ENCODE peak calls at places on chromosomes 11 and 22, in four cellular contexts. B is sigmoid colon, D is substantia nigra, X is HTR-8/SVneo. N is an unnamed sample.

GRCh38 chr22:44193537-44193896 is 12.8 kb downstream of the PARVG start:
- DNase-seq in B (no peak), D (no peak), X (no peak), N (peak)

GRCh38 chr11:87036756-87037449 is 831 bp upstream of the TMEM135 start:
- DNase-seq in B (no peak), D (peak), X (no peak), N (no peak)

GRCh38 chr22:37544955-37545702 is 15.2 kb upstream of the CDC42EP1 start:
- DNase-seq in B (peak), D (peak), X (no peak), N (peak)

GRCh38 chr11:1882265-1883238 is 9.1 kb downstream of the PRR33 start:
- DNase-seq in B (peak), D (peak), X (peak), N (peak)

GRCh38 chr11:115965754-115966504 is 461.7 kb upstream of the CADM1 start:
- DNase-seq in B (no peak), D (no peak), X (no peak), N (no peak)

GRCh38 chr22:41021655-41022454 is 70.5 kb upstream of the EP300 start:
- DNase-seq in B (peak), D (peak), X (peak), N (peak)

GRCh38 chr11:48087422-48087821 is 107.1 kb downstream of the PTPRJ start:
- DNase-seq in B (no peak), D (no peak), X (no peak), N (no peak)

GRCh38 chr11:2797741-2798361 is 87.7 kb downstream of the CDKN1C start:
- DNase-seq in B (peak), D (no peak), X (no peak), N (no peak)

GRCh38 chr11:45945392-45945999 is 23.0 kb downstream of the LARGE2 start:
- DNase-seq in B (no peak), D (no peak), X (no peak), N (no peak)

GRCh38 chr11:22711880-22712279 is 45.5 kb downstream of the GAS2 start:
- DNase-seq in B (no peak), D (no peak), X (no peak), N (no peak)

GRCh38 chr11:131297441-131297840 is 73.0 kb upstream of the NTM start:
- DNase-seq in B (no peak), D (no peak), X (no peak), N (no peak)

GRCh38 chr22:35219012-35219411 is 38.3 kb upstream of the HMGXB4 start:
- DNase-seq in B (no peak), D (no peak), X (peak), N (peak)

GRCh38 chr22:19059481-19060278 is 62.5 kb downstream of the DGCR2 start:
- DNase-seq in B (peak), D (no peak), X (no peak), N (no peak)

GRCh38 chr22:23057331-23057730 is 13.0 kb upstream of the GNAZ start:
- DNase-seq in B (no peak), D (no peak), X (no peak), N (no peak)

GRCh38 chr11:116439480-116439759 is 333.4 kb downstream of the BUD13 start:
- DNase-seq in B (no peak), D (no peak), X (no peak), N (no peak)

GRCh38 chr11:18495703-18496102 is 31.0 kb downstream of the TSG101 start:
- DNase-seq in B (no peak), D (no peak), X (no peak), N (no peak)

GRCh38 chr11:122214567-122214966 is 98.6 kb upstream of the BLID start:
- DNase-seq in B (no peak), D (no peak), X (no peak), N (no peak)

GRCh38 chr11:31870609-31871309 is 59.6 kb upstream of the PAX6 start:
- DNase-seq in B (no peak), D (peak), X (peak), N (no peak)

GRCh38 chr11:73652856-73653559 is 6.6 kb downstream of the PLEKHB1 start:
- DNase-seq in B (no peak), D (no peak), X (no peak), N (no peak)

GRCh38 chr11:65014146-65014960 is at the start of gene ARL2:
- DNase-seq in B (no peak), D (no peak), X (no peak), N (no peak)

GRCh38 chr22:33049125-33049729 is 9.0 kb downstream of the SYN3 start:
- DNase-seq in B (peak), D (peak), X (peak), N (peak)

GRCh38 chr11:63478896-63479295 is 12.1 kb downstream of the PLAAT5 start:
- DNase-seq in B (peak), D (peak), X (peak), N (peak)

GRCh38 chr22:22478450-22478849 is 30.1 kb downstream of the ZNF280B start:
- DNase-seq in B (no peak), D (no peak), X (no peak), N (no peak)

GRCh38 chr22:28711341-28711740 is 30.3 kb downstream of the CHEK2 start:
- DNase-seq in B (no peak), D (no peak), X (no peak), N (no peak)

GRCh38 chr11:32580967-32581366 is 2.7 kb upstream of the EIF3M start:
- DNase-seq in B (no peak), D (no peak), X (no peak), N (no peak)

GRCh38 chr22:34308101-34308500 is 387.8 kb upstream of the LARGE1 start:
- DNase-seq in B (no peak), D (no peak), X (no peak), N (no peak)

GRCh38 chr11:69660001-69660500 is 15.1 kb downstream of the LTO1 start:
- DNase-seq in B (no peak), D (no peak), X (no peak), N (no peak)

GRCh38 chr11:12800032-12800671 is 125.9 kb downstream of the TEAD1 start:
- DNase-seq in B (no peak), D (no peak), X (peak), N (peak)

GRCh38 chr11:725624-726202 is 19.7 kb downstream of the EPS8L2 start:
- DNase-seq in B (no peak), D (no peak), X (no peak), N (no peak)

GRCh38 chr11:118908931-118909618 is 16.7 kb downstream of the BCL9L start:
- DNase-seq in B (peak), D (peak), X (peak), N (peak)

GRCh38 chr22:46076651-46077339 is 73.5 kb upstream of the PPARA start:
- DNase-seq in B (peak), D (no peak), X (no peak), N (peak)

GRCh38 chr22:29079218-29079901 is 6.5 kb downstream of the KREMEN1 start:
- DNase-seq in B (no peak), D (no peak), X (no peak), N (no peak)

GRCh38 chr22:27502327-27502726 is 299.2 kb downstream of the MN1 start:
- DNase-seq in B (no peak), D (no peak), X (no peak), N (no peak)

GRCh38 chr11:110990316-110990715 is 255.2 kb upstream of the POU2AF2 start:
- DNase-seq in B (no peak), D (no peak), X (no peak), N (no peak)

GRCh38 chr22:40176921-40177737 is 596 bp upstream of the TNRC6B start:
- DNase-seq in B (no peak), D (no peak), X (no peak), N (peak)

GRCh38 chr22:16917144-16918003 is 90.6 kb downstream of the GAB4 start:
- DNase-seq in B (no peak), D (peak), X (peak), N (peak)

GRCh38 chr11:70757241-70757640 is 358.9 kb downstream of the CTTN start:
- DNase-seq in B (peak), D (no peak), X (no peak), N (no peak)

GRCh38 chr11:33713162-33713913 is 12.7 kb upstream of the C11orf91 start:
- DNase-seq in B (no peak), D (no peak), X (no peak), N (no peak)

GRCh38 chr22:23780146-23780748 is 6.5 kb upstream of the SMARCB1 start:
- DNase-seq in B (no peak), D (no peak), X (no peak), N (no peak)